ENCODE peak calls at places on chromosomes 4 and X, in four cellular contexts. F, V, I and U are unnamed samples.

GRCh38 chr4:81274460-81274859 is 59.4 kb upstream of the PRKG2 start:
- DNase-seq in F (no peak), I (no peak), V (no peak), U (no peak)

GRCh38 chrX:45850197-45850774 is 649.6 kb upstream of the DIPK2B start:
- DNase-seq in F (peak; percentile 1), V (no peak), I (no peak), U (no peak)

GRCh38 chr4:98609946-98610345 is 48.5 kb downstream of the TSPAN5 start:
- DNase-seq in V (no peak), I (no peak), F (peak; percentile 78), U (no peak)

GRCh38 chrX:107507093-107507743 is 57.8 kb downstream of the FRMPD3 start:
- DNase-seq in V (no peak), F (no peak), I (no peak), U (no peak)

GRCh38 chr4:128385683-128386304 is 98.2 kb upstream of the PGRMC2 start:
- DNase-seq in V (no peak), I (no peak), F (peak; percentile 77), U (no peak)

GRCh38 chrX:13732246-13733067 is 2.0 kb downstream of the TRAPPC2 start:
- DNase-seq in I (no peak), F (peak; percentile 24), V (no peak), U (no peak)

GRCh38 chrX:134484039-134484438 is 24.1 kb downstream of the HPRT1 start:
- DNase-seq in I (no peak), V (no peak), F (peak; percentile 24), U (no peak)

GRCh38 chr4:107857741-107858140 is 33.0 kb downstream of the SGMS2 start:
- DNase-seq in F (no peak), V (no peak), I (no peak), U (no peak)

GRCh38 chr4:52659016-52659721 is at the start of gene USP46:
- DNase-seq in F (peak; percentile 80), V (no peak), I (peak; percentile 91), U (no peak)

GRCh38 chr4:102497986-102498385 is 3.2 kb upstream of the NFKB1 start:
- DNase-seq in V (no peak), I (no peak), F (no peak), U (no peak)

GRCh38 chr4:87419578-87420249 is 2.7 kb upstream of the NUDT9 start:
- DNase-seq in V (no peak), F (no peak), I (no peak), U (no peak)

GRCh38 chr4:62898115-62898514 is 1511.1 kb downstream of the TECRL start:
- DNase-seq in F (no peak), V (no peak), I (no peak), U (no peak)

GRCh38 chrX:109847257-109848187 is 114.5 kb upstream of the ACSL4 start:
- DNase-seq in I (no peak), F (peak; percentile 93), V (peak; percentile 77), U (no peak)

GRCh38 chr4:94406668-94407437 is 44.9 kb upstream of the PDLIM5 start:
- DNase-seq in I (peak; percentile 62), V (peak; percentile 49), F (peak; percentile 76), U (peak; percentile 68)

GRCh38 chrX:40106677-40107290 is 9.0 kb upstream of the BCOR start:
- DNase-seq in V (no peak), I (no peak), F (no peak), U (no peak)

GRCh38 chr4:7365472-7366179 is 69.1 kb downstream of the PSAPL1 start:
- DNase-seq in F (no peak), V (no peak), I (peak; percentile 66), U (no peak)

GRCh38 chr4:123250843-123251242 is 145.8 kb upstream of the SPRY1 start:
- DNase-seq in V (no peak), I (peak; percentile 50), F (peak; percentile 34), U (peak; percentile 42)

GRCh38 chrX:100643943-100644587 is at the start of gene SRPX2:
- DNase-seq in I (peak; percentile 36), V (peak; percentile 67), F (peak; percentile 85), U (peak; percentile 70)

GRCh38 chrX:47515941-47516649 is 33.1 kb upstream of the ZNF41 start:
- DNase-seq in I (no peak), F (no peak), V (no peak), U (no peak)

GRCh38 chr4:675980-676870 is 1.9 kb downstream of the MYL5 start:
- DNase-seq in F (no peak), V (no peak), I (no peak), U (no peak)

GRCh38 chr4:166635367-166635766 is 598.9 kb downstream of the SPOCK3 start:
- DNase-seq in F (no peak), V (no peak), I (no peak), U (no peak)

GRCh38 chr4:85760521-85760920 is 285.6 kb downstream of the ARHGAP24 start:
- DNase-seq in I (peak; percentile 41), V (no peak), F (peak; percentile 57), U (no peak)

GRCh38 chrX:41723821-41724220 is at the start of gene GPR82:
- DNase-seq in F (no peak), I (no peak), V (no peak), U (no peak)

GRCh38 chrX:26653050-26653449 is 437.1 kb downstream of the MAGEB5 start:
- DNase-seq in V (no peak), F (no peak), I (no peak), U (no peak)

GRCh38 chrX:19810809-19811208 is 76.6 kb downstream of the SH3KBP1 start:
- DNase-seq in V (no peak), F (peak; percentile 85), I (no peak), U (no peak)

GRCh38 chrX:83008415-83008814 is 499.7 kb upstream of the POU3F4 start:
- DNase-seq in I (no peak), F (no peak), V (no peak), U (no peak)

GRCh38 chrX:9285342-9285771 is 179.5 kb upstream of the TBL1X start:
- DNase-seq in V (no peak), I (no peak), F (no peak), U (no peak)

GRCh38 chrX:19799319-19800182 is 87.8 kb downstream of the SH3KBP1 start:
- DNase-seq in I (no peak), V (no peak), F (peak; percentile 51), U (no peak)

GRCh38 chr4:6343950-6344408 is 74.3 kb downstream of the WFS1 start:
- DNase-seq in F (no peak), I (no peak), V (peak; percentile 92), U (peak; percentile 51)